ENCODE peak calls at places on chromosomes 13 and 19, in six cellular contexts. G is K562, C is GM23338, Z is H1, E is GM12878, N is HepG2. H is an unnamed sample.

GRCh38 chr19:7602240-7602934 is 6.7 kb downstream of the CAMSAP3 start:
- DNase-seq in G (no peak), C (no peak), Z (no peak), E (no peak), N (no peak), H (no peak)

GRCh38 chr13:42233726-42234125 is 38.2 kb upstream of the AKAP11 start:
- DNase-seq in G (no peak), C (no peak), Z (no peak), E (no peak), N (peak), H (no peak)

GRCh38 chr19:46288896-46289588 is 7.8 kb upstream of the HIF3A start:
- DNase-seq in G (no peak), C (no peak), Z (no peak), E (no peak), N (peak), H (no peak)

GRCh38 chr13:74867460-74867859 is 614.5 kb downstream of the TBC1D4 start:
- DNase-seq in G (no peak), C (no peak), Z (no peak), E (no peak), N (no peak), H (no peak)

GRCh38 chr19:48350856-48351255 is 12.9 kb downstream of the TMEM143 start:
- DNase-seq in G (no peak), C (no peak), Z (no peak), E (no peak), N (no peak), H (no peak)

GRCh38 chr13:101978546-101979315 is 423.1 kb downstream of the FGF14 start:
- DNase-seq in G (no peak), C (no peak), Z (no peak), E (no peak), N (no peak), H (no peak)

GRCh38 chr13:64158910-64159309 is 2743.3 kb upstream of the PCDH20 start:
- DNase-seq in G (no peak), C (no peak), Z (no peak), E (no peak), N (no peak), H (no peak)

GRCh38 chr13:41458939-41459753 is 1.8 kb downstream of the RGCC start:
- DNase-seq in G (peak), C (peak), Z (peak), E (no peak), N (peak), H (peak)

GRCh38 chr13:77898097-77898496 is 20.5 kb downstream of the EDNRB start:
- DNase-seq in G (no peak), C (no peak), Z (no peak), E (peak), N (no peak), H (no peak)

GRCh38 chr19:1825909-1826556 is 14.0 kb upstream of the ATP8B3 start:
- DNase-seq in G (peak), C (peak), Z (peak), E (no peak), N (peak), H (peak)

GRCh38 chr19:35556846-35557538 is 6.5 kb downstream of the ATP4A start:
- DNase-seq in G (no peak), C (no peak), Z (no peak), E (no peak), N (no peak), H (no peak)

GRCh38 chr13:42985312-42986175 is 6.5 kb downstream of the EPSTI1 start:
- DNase-seq in G (no peak), C (no peak), Z (no peak), E (no peak), N (no peak), H (no peak)

DNA sequence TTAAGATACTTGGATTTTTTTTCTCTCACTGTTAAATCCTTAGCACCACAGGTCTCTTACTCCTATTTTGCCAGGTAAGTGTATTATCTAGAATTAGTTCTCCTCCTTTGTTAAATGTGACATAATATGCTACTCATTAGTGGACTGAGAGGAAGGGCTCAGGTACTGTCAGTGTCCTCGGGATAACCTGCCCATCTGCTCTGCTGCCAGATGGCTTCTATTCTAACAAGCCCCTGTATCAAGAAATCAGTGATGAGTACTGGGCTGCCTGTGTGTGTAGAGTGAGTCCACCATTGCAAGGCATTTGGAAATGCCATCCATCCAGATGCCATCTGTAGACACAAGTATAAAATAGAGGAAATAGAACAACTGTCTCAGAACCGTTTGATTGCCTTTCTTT is 209.6 kb downstream of the ATP8A2 start:
- DNase-seq in G (no peak), C (no peak), Z (no peak), E (no peak), N (no peak), H (no peak)
- TF ChIP-seq CREB1 in G (no peak), C (no peak), Z (no peak), E (no peak), N (no peak), H (no peak)

DNA sequence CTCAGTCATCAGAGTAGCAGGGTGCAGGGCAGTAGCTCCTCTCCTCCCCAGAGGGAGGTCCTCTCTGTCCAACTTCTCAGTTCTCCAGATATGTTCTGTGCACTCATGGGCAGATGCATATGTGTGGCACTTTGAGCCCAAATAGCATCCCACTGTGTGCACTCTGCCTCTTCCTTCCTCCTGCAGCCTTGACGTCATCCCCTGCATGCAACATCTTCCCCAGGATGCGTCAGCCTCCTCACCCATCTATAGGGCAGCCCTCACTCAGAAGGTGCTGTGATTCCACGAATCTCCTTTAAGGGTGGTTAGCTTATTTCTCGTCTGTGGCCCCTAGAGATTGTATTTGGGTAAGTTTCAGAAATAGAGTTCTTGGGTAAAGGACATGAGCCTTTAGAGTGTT is 22.1 kb upstream of the CRTC1 start:
- DNase-seq in G (no peak), C (no peak), Z (no peak), E (no peak), N (no peak), H (no peak)
- TF ChIP-seq CREB1 in G (no peak), C (no peak), Z (no peak), E (no peak), N (no peak), H (no peak)

GRCh38 chr19:644789-645188 is 5.1 kb downstream of the FGF22 start:
- DNase-seq in G (no peak), C (no peak), Z (no peak), E (no peak), N (no peak), H (no peak)
- TF ChIP-seq CREB1 in G (no peak), C (no peak), Z (no peak), E (no peak), N (no peak), H (no peak)

GRCh38 chr19:54451331-54451871 is 2.4 kb downstream of the LENG8 start:
- DNase-seq in G (no peak), C (no peak), Z (no peak), E (no peak), N (no peak), H (no peak)
- TF ChIP-seq CREB1 in G (no peak), C (no peak), Z (no peak), E (no peak), N (no peak), H (no peak)

DNA sequence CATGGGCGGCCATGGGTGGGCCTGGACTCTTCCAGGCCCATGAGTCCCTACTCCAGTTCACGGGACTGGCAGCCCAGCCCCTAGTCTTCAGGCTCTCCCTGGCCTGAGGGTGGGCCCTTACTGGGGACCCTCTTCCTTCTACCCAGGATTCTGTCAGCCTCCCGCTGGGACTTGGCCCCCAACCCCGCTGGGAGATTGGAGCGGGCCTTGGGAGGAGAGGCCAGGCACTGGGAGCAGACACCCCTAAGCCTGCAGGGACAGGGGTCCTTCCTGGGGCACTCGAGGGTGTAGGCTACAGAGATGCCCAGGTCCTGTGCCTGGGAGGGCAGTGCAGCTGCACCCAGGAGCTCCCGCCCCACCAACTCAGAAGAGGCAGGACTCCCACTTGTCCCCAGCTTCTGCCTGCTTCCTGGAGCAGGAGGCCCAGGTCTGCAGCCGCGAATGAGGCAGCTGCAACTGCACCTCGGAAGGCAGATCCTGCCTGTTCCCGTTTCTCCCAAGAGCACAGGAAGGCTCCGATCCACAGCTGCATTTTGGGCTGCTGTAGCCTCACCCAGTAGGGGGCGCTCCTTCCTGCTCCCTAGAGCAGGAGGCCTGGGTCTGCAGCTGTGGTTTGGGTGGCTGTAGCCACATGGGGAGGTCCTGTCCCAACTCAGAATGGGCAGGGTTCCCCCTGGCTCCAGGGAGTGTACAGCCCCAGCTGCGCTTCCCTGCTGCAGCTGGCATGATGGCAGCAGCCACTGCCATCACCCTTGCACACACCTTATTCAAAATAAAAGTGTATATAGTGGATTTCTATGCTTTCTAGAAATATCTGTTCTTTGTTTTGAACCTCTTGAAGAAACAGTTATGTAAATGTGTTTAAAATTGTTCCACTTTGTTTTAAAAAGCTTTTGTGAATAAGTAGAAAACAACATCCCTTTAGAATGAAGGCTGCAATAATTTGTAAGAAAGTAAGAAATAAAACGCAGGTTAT is 46.8 kb downstream of the TEX26 start:
- DNase-seq in G (peak), C (peak), Z (peak), E (no peak), N (peak), H (peak)
- TF ChIP-seq CREB1 in G (no peak), C (no peak), Z (no peak), E (no peak), N (no peak), H (no peak)

DNA sequence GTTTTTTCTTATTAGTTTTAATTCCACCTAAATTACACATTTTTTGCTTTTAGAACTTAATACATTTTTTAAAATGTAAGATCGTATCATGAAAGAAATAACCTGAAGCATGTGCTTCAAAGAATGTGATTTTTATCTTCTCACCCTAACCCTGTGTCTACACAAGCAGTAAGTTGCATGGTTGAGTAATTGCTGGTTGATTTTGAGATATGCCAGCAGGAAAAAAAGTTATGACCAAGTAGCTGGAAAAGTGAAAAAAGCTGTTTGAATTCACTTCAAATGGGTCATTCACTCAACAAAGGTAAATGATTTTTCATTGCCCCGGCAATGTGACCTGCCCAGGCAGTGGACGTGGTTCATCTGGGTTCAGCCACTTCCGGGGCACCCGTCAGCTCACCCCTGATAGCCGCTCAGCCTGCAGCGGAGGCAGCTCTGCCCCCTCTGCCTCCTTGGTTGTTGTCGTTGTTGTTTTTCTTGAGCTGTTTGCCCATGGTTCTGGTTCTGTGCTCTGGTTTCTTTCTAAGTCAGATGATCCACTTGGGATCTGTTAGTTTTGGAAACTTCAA is 18.4 kb downstream of the TNFRSF19 start:
- DNase-seq in G (no peak), C (no peak), Z (no peak), E (no peak), N (no peak), H (no peak)
- TF ChIP-seq CREB1 in G (no peak), C (no peak), Z (no peak), E (no peak), N (no peak), H (no peak)

DNA sequence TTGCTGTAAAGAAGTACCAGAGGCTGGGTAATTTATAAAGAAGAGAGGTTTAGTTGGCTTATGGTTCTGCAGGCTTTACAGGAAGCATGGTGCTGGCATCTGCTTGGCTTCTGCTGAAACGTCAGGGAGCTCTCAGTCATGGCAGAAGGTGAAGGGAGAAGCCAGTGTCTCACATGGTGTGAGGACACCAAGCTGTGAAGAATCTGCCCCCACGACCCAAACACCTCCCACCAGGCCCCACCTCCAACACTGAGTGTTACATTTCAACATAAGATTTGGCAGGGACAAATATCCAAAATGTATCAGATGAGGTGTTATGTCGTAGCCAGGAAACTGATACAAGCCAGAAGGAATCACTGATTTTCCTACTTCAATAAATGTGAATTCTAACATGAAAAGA is 136.5 kb downstream of the CYSLTR2 start:
- DNase-seq in G (no peak), C (no peak), Z (no peak), E (no peak), N (no peak), H (no peak)
- TF ChIP-seq CREB1 in G (no peak), C (no peak), Z (no peak), E (no peak), N (no peak), H (no peak)

GRCh38 chr19:10113964-10114650 is 2.6 kb downstream of the P2RY11 start:
- DNase-seq in G (peak), C (peak), Z (no peak), E (no peak), N (no peak), H (no peak)
- TF ChIP-seq CREB1 in G (peak), C (no peak), Z (no peak), E (no peak), N (no peak), H (no peak)

H was measured in WTC11.